ENCODE peak calls at places on chromosomes 13 and 19, in ten cellular contexts. C is MM.1S, E is left ventricle myocardium inferior, Y is uterus, K is choroid plexus epithelial cell, F is AG10803, V is AG04450, U is fibroblast of the aortic adventitia, S is cardiac muscle cell, H is heart left ventricle. M is an unnamed sample.

GRCh38 chr13:45142440-45143345 is 22.4 kb downstream of the GTF2F2 start:
- DNase-seq in C (no peak), E (no peak), Y (no peak), K (peak; percentile 14), F (no peak), V (no peak), U (no peak), S (peak; percentile 6), H (no peak), M (no peak)

GRCh38 chr13:74771964-74772363 is 637.8 kb upstream of the KLF12 start:
- DNase-seq in C (no peak), E (no peak), Y (no peak), K (peak; percentile 83), F (peak; percentile 89), V (no peak), U (peak; percentile 83), S (peak; percentile 77), H (no peak), M (no peak)

GRCh38 chr19:3269972-3270667 is 45.7 kb downstream of the CELF5 start:
- DNase-seq in C (no peak), E (no peak), Y (no peak), K (no peak), F (no peak), V (no peak), U (no peak), S (no peak), H (no peak), M (no peak)

GRCh38 chr13:83618966-83619365 is 263.3 kb downstream of the SLITRK1 start:
- DNase-seq in C (no peak), E (no peak), Y (no peak), K (peak; percentile 75), F (no peak), V (no peak), U (peak; percentile 37), S (peak; percentile 9), H (no peak), M (no peak)

GRCh38 chr13:99062593-99062992 is 84.7 kb upstream of the DOCK9 start:
- DNase-seq in C (no peak), E (peak; percentile 30), Y (peak; percentile 41), K (peak; percentile 10), F (peak; percentile 49), V (no peak), U (peak; percentile 49), S (peak; percentile 43), H (peak; percentile 71), M (no peak)

GRCh38 chr13:20499986-20500385 is 25.7 kb downstream of the CRYL1 start:
- DNase-seq in C (no peak), E (no peak), Y (no peak), K (no peak), F (peak; percentile 19), V (no peak), U (no peak), S (no peak), H (no peak), M (no peak)

GRCh38 chr19:32041681-32042292 is 303.6 kb upstream of the ZNF507 start:
- DNase-seq in C (peak; percentile 49), E (peak; percentile 27), Y (peak; percentile 60), K (peak; percentile 49), F (peak; percentile 29), V (no peak), U (peak; percentile 41), S (peak; percentile 56), H (peak; percentile 23), M (no peak)

GRCh38 chr13:113750554-113751399 is 8.2 kb upstream of the TMEM255B start:
- DNase-seq in C (no peak), E (no peak), Y (no peak), K (no peak), F (no peak), V (no peak), U (no peak), S (no peak), H (no peak), M (no peak)

GRCh38 chr13:44368062-44368591 is 5.5 kb upstream of the SERP2 start:
- DNase-seq in C (no peak), E (no peak), Y (no peak), K (peak; percentile 44), F (peak; percentile 84), V (peak; percentile 20), U (peak; percentile 72), S (peak; percentile 37), H (no peak), M (peak; percentile 96)

GRCh38 chr13:99969934-99970760 is 1.4 kb downstream of the ZIC5 start:
- DNase-seq in C (peak; percentile 15), E (no peak), Y (no peak), K (peak; percentile 72), F (no peak), V (no peak), U (no peak), S (no peak), H (no peak), M (no peak)

GRCh38 chr13:34805347-34805746 is 136.7 kb upstream of the NBEA start:
- DNase-seq in C (no peak), E (no peak), Y (no peak), K (no peak), F (no peak), V (no peak), U (no peak), S (no peak), H (no peak), M (no peak)

GRCh38 chr19:19552811-19553210 is 14.7 kb downstream of the CILP2 start:
- DNase-seq in C (peak; percentile 8), E (no peak), Y (no peak), K (peak; percentile 54), F (peak; percentile 36), V (no peak), U (no peak), S (peak; percentile 50), H (no peak), M (no peak)

DNA sequence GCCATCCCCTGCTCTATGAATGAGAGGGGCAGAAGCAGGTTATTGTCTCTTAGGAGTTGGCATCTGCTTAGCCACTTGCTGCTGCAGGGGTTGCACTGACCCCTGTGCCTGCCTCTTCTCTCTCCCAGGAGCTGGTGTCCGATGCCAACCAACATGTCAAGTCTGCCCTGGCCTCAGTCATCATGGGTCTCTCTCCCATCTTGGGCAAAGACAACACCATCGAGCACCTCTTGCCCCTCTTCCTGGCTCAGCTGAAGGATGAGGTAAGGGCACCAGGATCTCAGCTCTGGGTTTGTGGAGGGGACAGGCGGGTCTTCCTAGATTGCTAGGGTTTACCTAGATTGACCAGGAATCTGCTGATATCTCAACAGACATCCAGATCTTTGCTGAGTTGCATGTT is 26.5 kb downstream of the PPP2R1A start:
- DNase-seq in C (no peak), E (no peak), Y (no peak), K (no peak), F (no peak), V (no peak), U (no peak), S (no peak), H (no peak), M (no peak)
- TF ChIP-seq CTCF in C (no peak), E (no peak), Y (no peak), K (no peak), F (no peak), V (no peak), U (no peak), S (no peak), H (no peak), M (no peak)

DNA sequence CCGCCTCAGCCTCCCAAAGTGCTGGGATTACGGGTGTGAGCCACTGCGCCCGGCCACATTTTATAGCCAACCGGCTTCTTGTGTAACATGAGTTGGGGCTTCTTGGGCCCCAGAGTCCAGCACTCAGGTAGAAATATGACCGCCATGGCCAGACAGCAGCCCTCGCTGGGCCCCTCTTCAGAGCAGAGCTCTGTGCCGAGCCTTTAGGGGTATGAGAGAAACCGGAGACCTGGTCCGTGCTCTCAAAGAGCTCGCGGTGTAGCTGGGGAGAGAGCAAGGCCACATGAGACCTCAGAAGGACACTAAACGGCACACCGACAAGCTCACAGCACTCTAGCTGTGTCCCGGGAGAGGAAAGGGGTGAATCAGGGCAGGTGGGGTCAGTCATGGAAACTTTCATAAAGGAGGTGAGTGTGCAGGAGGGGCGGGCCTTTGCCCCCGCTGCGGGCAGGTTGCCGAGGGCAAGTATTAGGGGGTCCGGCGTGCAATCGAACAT is 15.8 kb downstream of the ACTN4 start:
- DNase-seq in C (no peak), E (no peak), Y (no peak), K (no peak), F (no peak), V (no peak), U (no peak), S (no peak), H (no peak), M (no peak)
- H3K4me3 ChIP-seq in C (no peak overlapping the region), E (peak overlapping the region; percentile 48), Y (no peak overlapping the region), K (no peak overlapping the region), F (no peak overlapping the region), V (no peak overlapping the region), U (no peak overlapping the region), S (no peak overlapping the region), H (peak overlapping the region; percentile 24), M (no peak overlapping the region)

GRCh38 chr13:73273276-73273675 is 214.5 kb downstream of the KLF5 start:
- DNase-seq in C (no peak), E (no peak), Y (no peak), K (no peak), F (no peak), V (no peak), U (no peak), S (no peak), H (no peak), M (no peak)

GRCh38 chr13:73274147-73274546 is 215.3 kb downstream of the KLF5 start:
- DNase-seq in C (no peak), E (no peak), Y (no peak), K (peak; percentile 26), F (peak; percentile 81), V (no peak), U (peak; percentile 45), S (no peak), H (no peak), M (no peak)

GRCh38 chr13:73273737-73274136 is 214.9 kb downstream of the KLF5 start:
- DNase-seq in C (no peak), E (no peak), Y (no peak), K (peak; percentile 92), F (peak; percentile 91), V (peak; percentile 78), U (peak; percentile 76), S (peak; percentile 57), H (no peak), M (peak; percentile 51)

GRCh38 chr13:73272831-73273230 is 214.0 kb downstream of the KLF5 start:
- DNase-seq in C (no peak), E (no peak), Y (no peak), K (no peak), F (no peak), V (no peak), U (no peak), S (no peak), H (no peak), M (no peak)

DNA sequence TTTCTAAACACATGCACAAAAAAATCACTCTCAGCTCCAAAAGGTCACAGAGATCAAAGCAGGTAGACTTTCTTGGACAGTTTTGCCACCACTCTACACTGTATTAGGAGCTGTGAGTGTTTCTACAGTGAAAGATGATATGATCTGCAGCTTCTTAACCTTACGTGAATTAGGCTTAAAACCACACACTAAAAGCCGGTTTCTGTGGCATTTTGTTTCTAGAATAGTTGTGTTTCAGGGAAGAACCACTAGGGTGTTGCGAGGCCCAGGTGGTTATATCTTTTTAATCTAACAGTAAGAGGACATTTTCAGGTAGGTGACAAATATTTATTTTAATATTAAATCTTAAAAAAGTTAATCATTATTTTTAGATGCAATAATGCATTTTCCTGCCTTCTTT is 216.4 kb downstream of the KLF5 start:
- DNase-seq in C (peak; percentile 84), E (no peak), Y (no peak), K (no peak), F (no peak), V (no peak), U (no peak), S (no peak), H (no peak), M (no peak)
- TF ChIP-seq CTCF in C (peak; percentile 14), E (no peak), Y (no peak), K (no peak), F (no peak), V (no peak), U (no peak), S (no peak), H (no peak), M (no peak)

GRCh38 chr19:41322451-41322850 is 12.5 kb downstream of the CCDC97 start:
- DNase-seq in C (no peak), E (no peak), Y (no peak), K (no peak), F (no peak), V (no peak), U (no peak), S (no peak), H (no peak), M (no peak)
- H3K4me3 ChIP-seq in C (no peak overlapping the region), E (no peak overlapping the region), Y (no peak overlapping the region), K (no peak overlapping the region), F (no peak overlapping the region), V (peak overlapping the region; percentile 42), U (no peak overlapping the region), S (no peak overlapping the region), H (no peak overlapping the region), M (no peak overlapping the region)

M was measured in HFF-Myc.